ENCODE peak calls at places on chromosomes 12 and 14, in five cellular contexts. One of them, this sample, is unnamed. For H3K4me1, the result is how much of the 10 kb centered on the place peaks cover.

GRCh38 chr14:56894591-56894991 is 84.3 kb upstream of the OTX2 start:
- DNase-seq in cardiac muscle cell: no peak
- DNase-seq in fibroblast of lung: no peak
- DNase-seq in PC-3: no peak
- DNase-seq in CD8-positive, alpha-beta memory T cell: no peak
- DNase-seq in this sample: no peak

GRCh38 chr12:442235-442884 is 17.4 kb upstream of the B4GALNT3 start:
- DNase-seq in cardiac muscle cell: peak
- DNase-seq in fibroblast of lung: peak
- DNase-seq in PC-3: peak
- DNase-seq in CD8-positive, alpha-beta memory T cell: peak
- DNase-seq in this sample: no peak

GRCh38 chr12:116885496-116885895 is 4.3 kb upstream of the HRK start:
- DNase-seq in cardiac muscle cell: no peak
- DNase-seq in fibroblast of lung: no peak
- DNase-seq in PC-3: no peak
- DNase-seq in CD8-positive, alpha-beta memory T cell: no peak
- DNase-seq in this sample: no peak

GRCh38 chr14:66650491-66650911 is 142.6 kb downstream of the GPHN start:
- DNase-seq in cardiac muscle cell: no peak
- DNase-seq in fibroblast of lung: no peak
- DNase-seq in PC-3: no peak
- DNase-seq in CD8-positive, alpha-beta memory T cell: no peak
- DNase-seq in this sample: no peak

GRCh38 chr14:24236689-24237462 is 4.1 kb downstream of the GMPR2 start:
- DNase-seq in cardiac muscle cell: no peak
- DNase-seq in fibroblast of lung: no peak
- DNase-seq in PC-3: no peak
- DNase-seq in CD8-positive, alpha-beta memory T cell: no peak
- DNase-seq in this sample: no peak

GRCh38 chr12:11228268-11228879 is 41.1 kb downstream of the PRB3 start:
- DNase-seq in cardiac muscle cell: peak
- DNase-seq in fibroblast of lung: peak
- DNase-seq in PC-3: peak
- DNase-seq in CD8-positive, alpha-beta memory T cell: peak
- DNase-seq in this sample: no peak

GRCh38 chr12:15157200-15157599 is 64.0 kb downstream of the RERG start:
- DNase-seq in cardiac muscle cell: no peak
- DNase-seq in fibroblast of lung: no peak
- DNase-seq in PC-3: no peak
- DNase-seq in CD8-positive, alpha-beta memory T cell: no peak
- DNase-seq in this sample: no peak

GRCh38 chr14:53615254-53615653 is 341.4 kb downstream of the BMP4 start:
- DNase-seq in cardiac muscle cell: no peak
- DNase-seq in fibroblast of lung: no peak
- DNase-seq in PC-3: no peak
- DNase-seq in CD8-positive, alpha-beta memory T cell: no peak
- DNase-seq in this sample: no peak

GRCh38 chr12:94971923-94972322 is 31.6 kb downstream of the NDUFA12 start:
- DNase-seq in cardiac muscle cell: no peak
- DNase-seq in fibroblast of lung: no peak
- DNase-seq in PC-3: no peak
- DNase-seq in CD8-positive, alpha-beta memory T cell: no peak
- DNase-seq in this sample: no peak

GRCh38 chr14:63918411-63918810 is 65.6 kb downstream of the SYNE2 start:
- DNase-seq in cardiac muscle cell: no peak
- DNase-seq in fibroblast of lung: no peak
- DNase-seq in PC-3: no peak
- DNase-seq in CD8-positive, alpha-beta memory T cell: no peak
- DNase-seq in this sample: no peak

GRCh38 chr12:78442454-78442801 is 422.1 kb upstream of the SYT1 start:
- DNase-seq in cardiac muscle cell: no peak
- DNase-seq in fibroblast of lung: peak
- DNase-seq in PC-3: peak
- DNase-seq in CD8-positive, alpha-beta memory T cell: no peak
- DNase-seq in this sample: no peak

GRCh38 chr14:31166271-31166561 is 41.4 kb downstream of the HECTD1 start:
- DNase-seq in cardiac muscle cell: no peak
- DNase-seq in fibroblast of lung: peak
- DNase-seq in PC-3: no peak
- DNase-seq in CD8-positive, alpha-beta memory T cell: no peak
- DNase-seq in this sample: no peak

GRCh38 chr12:58425481-58426392 is 484.4 kb downstream of the ATP23 start:
- DNase-seq in cardiac muscle cell: peak
- DNase-seq in fibroblast of lung: peak
- DNase-seq in PC-3: peak
- DNase-seq in CD8-positive, alpha-beta memory T cell: no peak
- DNase-seq in this sample: no peak

GRCh38 chr12:52798003-52798670 is 2.2 kb upstream of the KRT3 start:
- DNase-seq in cardiac muscle cell: no peak
- DNase-seq in fibroblast of lung: peak
- DNase-seq in PC-3: peak
- DNase-seq in CD8-positive, alpha-beta memory T cell: no peak
- DNase-seq in this sample: no peak

GRCh38 chr12:49227701-49228100 is 37.2 kb upstream of the TUBA1C start:
- DNase-seq in cardiac muscle cell: no peak
- DNase-seq in fibroblast of lung: no peak
- DNase-seq in PC-3: no peak
- DNase-seq in CD8-positive, alpha-beta memory T cell: no peak
- DNase-seq in this sample: no peak

GRCh38 chr14:76962303-76962660 is 66.2 kb downstream of the IRF2BPL start:
- DNase-seq in cardiac muscle cell: no peak
- DNase-seq in fibroblast of lung: no peak
- DNase-seq in PC-3: no peak
- DNase-seq in CD8-positive, alpha-beta memory T cell: no peak
- DNase-seq in this sample: no peak

GRCh38 chr14:76963366-76963765 is 65.1 kb downstream of the IRF2BPL start:
- DNase-seq in cardiac muscle cell: no peak
- DNase-seq in fibroblast of lung: no peak
- DNase-seq in PC-3: no peak
- DNase-seq in CD8-positive, alpha-beta memory T cell: no peak
- DNase-seq in this sample: no peak

GRCh38 chr14:76964695-76965094 is 63.8 kb downstream of the IRF2BPL start:
- DNase-seq in cardiac muscle cell: no peak
- DNase-seq in fibroblast of lung: no peak
- DNase-seq in PC-3: no peak
- DNase-seq in CD8-positive, alpha-beta memory T cell: no peak
- DNase-seq in this sample: no peak

GRCh38 chr14:76958975-76959710 is 69.4 kb downstream of the IRF2BPL start:
- DNase-seq in cardiac muscle cell: peak
- DNase-seq in fibroblast of lung: peak
- DNase-seq in PC-3: peak
- DNase-seq in CD8-positive, alpha-beta memory T cell: no peak
- DNase-seq in this sample: no peak

DNA sequence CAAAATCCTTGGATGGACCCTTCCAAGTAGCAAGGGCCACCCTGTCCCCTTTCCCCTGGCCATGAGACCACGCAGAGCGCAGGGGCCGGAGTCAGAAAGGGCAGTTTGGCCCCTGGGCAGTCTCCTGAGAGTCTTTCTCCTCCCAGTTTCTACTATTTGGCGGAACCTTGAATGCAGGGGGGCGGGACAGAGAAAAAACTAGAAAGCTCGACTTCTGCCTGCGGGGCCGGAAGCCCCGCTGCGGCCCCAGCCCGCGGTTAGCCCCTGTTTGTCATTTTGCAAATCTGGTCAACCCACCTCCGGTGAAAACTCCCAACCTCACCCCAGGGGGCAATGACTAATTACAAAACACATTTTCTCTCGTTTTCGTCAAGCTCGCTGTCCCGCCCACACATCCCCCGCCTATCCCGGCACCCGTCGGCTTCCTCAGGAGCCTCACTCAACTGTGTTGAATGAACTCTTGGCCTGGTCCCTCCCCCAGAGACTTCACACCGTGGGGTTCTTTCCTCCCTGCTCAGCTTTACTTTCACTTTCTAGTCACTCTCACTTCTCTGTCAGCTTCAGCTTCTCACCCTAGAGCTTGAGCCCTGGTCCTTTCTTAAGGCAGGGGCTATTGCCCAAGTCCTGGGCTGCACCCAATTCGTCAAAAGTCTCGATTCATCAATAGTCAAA is 66.7 kb downstream of the IRF2BPL start:
- DNase-seq in cardiac muscle cell: peak
- DNase-seq in fibroblast of lung: peak
- DNase-seq in PC-3: peak
- DNase-seq in CD8-positive, alpha-beta memory T cell: peak
- DNase-seq in this sample: peak
- H3K4me3 ChIP-seq in cardiac muscle cell: no peak
- H3K4me3 ChIP-seq in fibroblast of lung: peak
- H3K4me3 ChIP-seq in PC-3: peak
- H3K4me3 ChIP-seq in CD8-positive, alpha-beta memory T cell: peak
- H3K4me3 ChIP-seq in this sample: peak

GRCh38 chr12:24756479-24757024 is 192.3 kb downstream of the BCAT1 start:
- DNase-seq in cardiac muscle cell: no peak
- DNase-seq in fibroblast of lung: peak
- DNase-seq in PC-3: no peak
- DNase-seq in CD8-positive, alpha-beta memory T cell: no peak
- DNase-seq in this sample: no peak

GRCh38 chr12:24764712-24765111 is 184.2 kb downstream of the BCAT1 start:
- DNase-seq in cardiac muscle cell: no peak
- DNase-seq in fibroblast of lung: no peak
- DNase-seq in PC-3: no peak
- DNase-seq in CD8-positive, alpha-beta memory T cell: no peak
- DNase-seq in this sample: no peak

GRCh38 chr12:24759155-24759554 is 189.7 kb downstream of the BCAT1 start:
- DNase-seq in cardiac muscle cell: no peak
- DNase-seq in fibroblast of lung: peak
- DNase-seq in PC-3: no peak
- DNase-seq in CD8-positive, alpha-beta memory T cell: no peak
- DNase-seq in this sample: no peak

GRCh38 chr12:24760606-24761378 is 188.1 kb downstream of the BCAT1 start:
- DNase-seq in cardiac muscle cell: no peak
- DNase-seq in fibroblast of lung: no peak
- DNase-seq in PC-3: no peak
- DNase-seq in CD8-positive, alpha-beta memory T cell: no peak
- DNase-seq in this sample: no peak

GRCh38 chr12:24760162-24760561 is 188.7 kb downstream of the BCAT1 start:
- DNase-seq in cardiac muscle cell: no peak
- DNase-seq in fibroblast of lung: no peak
- DNase-seq in PC-3: no peak
- DNase-seq in CD8-positive, alpha-beta memory T cell: no peak
- DNase-seq in this sample: no peak
- H3K4me1 ChIP-seq in cardiac muscle cell: under half
- H3K4me1 ChIP-seq in fibroblast of lung: under half
- H3K4me1 ChIP-seq in PC-3: under half
- H3K4me1 ChIP-seq in CD8-positive, alpha-beta memory T cell: under half
- H3K4me1 ChIP-seq in this sample: under half

GRCh38 chr14:69259531-69260245 is at the start of gene GALNT16:
- DNase-seq in cardiac muscle cell: peak
- DNase-seq in fibroblast of lung: peak
- DNase-seq in PC-3: no peak
- DNase-seq in CD8-positive, alpha-beta memory T cell: no peak
- DNase-seq in this sample: no peak

GRCh38 chr14:69261761-69262331 is 1.9 kb downstream of the GALNT16 start:
- DNase-seq in cardiac muscle cell: peak
- DNase-seq in fibroblast of lung: no peak
- DNase-seq in PC-3: no peak
- DNase-seq in CD8-positive, alpha-beta memory T cell: no peak
- DNase-seq in this sample: no peak

GRCh38 chr14:69260979-69261605 is 1.1 kb downstream of the GALNT16 start:
- DNase-seq in cardiac muscle cell: peak
- DNase-seq in fibroblast of lung: no peak
- DNase-seq in PC-3: peak
- DNase-seq in CD8-positive, alpha-beta memory T cell: peak
- DNase-seq in this sample: no peak

GRCh38 chr14:69259176-69259530 is 805 bp upstream of the GALNT16 start:
- DNase-seq in cardiac muscle cell: no peak
- DNase-seq in fibroblast of lung: no peak
- DNase-seq in PC-3: no peak
- DNase-seq in CD8-positive, alpha-beta memory T cell: no peak
- DNase-seq in this sample: no peak

DNA sequence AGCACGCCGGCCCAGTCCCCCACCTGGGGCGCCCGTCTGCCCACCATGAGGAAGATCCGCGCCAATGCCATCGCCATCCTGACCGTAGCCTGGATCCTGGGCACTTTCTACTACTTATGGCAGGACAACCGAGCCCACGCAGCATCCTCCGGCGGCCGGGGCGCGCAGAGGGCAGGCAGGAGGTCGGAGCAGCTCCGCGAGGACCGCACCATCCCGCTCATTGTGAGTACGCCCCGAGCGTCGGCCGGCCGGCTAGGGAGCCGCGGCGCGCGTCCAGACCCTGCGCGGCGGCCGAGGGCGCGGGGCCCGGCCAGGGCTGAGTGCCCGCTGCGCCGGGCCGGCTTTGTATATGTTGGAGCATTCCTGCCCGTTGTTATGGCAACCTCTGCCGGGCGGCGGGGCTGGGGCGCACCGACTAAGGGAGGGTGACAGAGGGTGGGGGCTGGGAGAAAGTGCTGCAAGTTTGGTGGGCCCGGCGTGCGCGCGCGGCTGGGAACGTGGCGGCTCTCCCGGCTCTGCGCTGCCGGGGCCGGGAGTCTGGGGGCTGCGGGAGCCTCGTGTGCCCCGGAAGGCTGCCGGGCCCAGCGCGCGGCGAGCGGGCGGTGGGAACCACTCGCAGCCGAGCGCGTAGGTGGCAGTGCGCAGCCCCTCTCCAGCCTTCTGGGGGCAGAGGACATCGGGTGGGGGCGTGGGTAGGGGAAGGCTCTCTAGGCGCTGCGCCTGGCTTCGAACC is 454 bp downstream of the GALNT16 start:
- DNase-seq in cardiac muscle cell: peak
- DNase-seq in fibroblast of lung: peak
- DNase-seq in PC-3: no peak
- DNase-seq in CD8-positive, alpha-beta memory T cell: no peak
- DNase-seq in this sample: no peak
- H3K4me3 ChIP-seq in cardiac muscle cell: peak
- H3K4me3 ChIP-seq in fibroblast of lung: peak
- H3K4me3 ChIP-seq in PC-3: peak
- H3K4me3 ChIP-seq in CD8-positive, alpha-beta memory T cell: no peak
- H3K4me3 ChIP-seq in this sample: peak

GRCh38 chr14:25846232-25846631 is 751.6 kb downstream of the NOVA1 start:
- DNase-seq in cardiac muscle cell: no peak
- DNase-seq in fibroblast of lung: no peak
- DNase-seq in PC-3: no peak
- DNase-seq in CD8-positive, alpha-beta memory T cell: no peak
- DNase-seq in this sample: no peak
- H3K4me1 ChIP-seq in cardiac muscle cell: under half
- H3K4me1 ChIP-seq in fibroblast of lung: under half
- H3K4me1 ChIP-seq in PC-3: under half
- H3K4me1 ChIP-seq in CD8-positive, alpha-beta memory T cell: under half
- H3K4me1 ChIP-seq in this sample: under half

This sample was measured in lower lobe of right lung.